ENCODE peak calls at places on chromosomes 7 and 10, in six cellular contexts. One of them, this sample, is unnamed.

GRCh38 chr10:125060851-125061556 is 99.4 kb downstream of the CTBP2 start:
- DNase-seq in CD8-positive, alpha-beta memory T cell: no peak
- DNase-seq in T-helper 1 cell: peak
- DNase-seq in neuronal stem cell: peak
- DNase-seq in HT1080: peak
- DNase-seq in lung: peak
- DNase-seq in this sample: no peak

GRCh38 chr10:104052351-104052885 is 33.3 kb downstream of the COL17A1 start:
- DNase-seq in CD8-positive, alpha-beta memory T cell: no peak
- DNase-seq in T-helper 1 cell: no peak
- DNase-seq in neuronal stem cell: no peak
- DNase-seq in HT1080: no peak
- DNase-seq in lung: no peak
- DNase-seq in this sample: no peak

GRCh38 chr10:132498562-132499366 is 38.8 kb upstream of the INPP5A start:
- DNase-seq in lung: no peak
- DNase-seq in HT1080: no peak
- DNase-seq in CD8-positive, alpha-beta memory T cell: no peak
- DNase-seq in T-helper 1 cell: no peak
- DNase-seq in neuronal stem cell: no peak
- DNase-seq in this sample: no peak

GRCh38 chr10:131858118-131858515 is 42.7 kb upstream of the PPP2R2D start:
- DNase-seq in lung: no peak
- DNase-seq in neuronal stem cell: no peak
- DNase-seq in T-helper 1 cell: no peak
- DNase-seq in HT1080: no peak
- DNase-seq in CD8-positive, alpha-beta memory T cell: no peak
- DNase-seq in this sample: no peak

GRCh38 chr10:97154162-97154561 is 31.6 kb downstream of the SLIT1 start:
- DNase-seq in neuronal stem cell: no peak
- DNase-seq in HT1080: no peak
- DNase-seq in T-helper 1 cell: no peak
- DNase-seq in lung: no peak
- DNase-seq in CD8-positive, alpha-beta memory T cell: no peak
- DNase-seq in this sample: no peak

GRCh38 chr7:904847-905246 is 28.5 kb downstream of the GET4 start:
- DNase-seq in neuronal stem cell: no peak
- DNase-seq in HT1080: peak
- DNase-seq in CD8-positive, alpha-beta memory T cell: no peak
- DNase-seq in lung: no peak
- DNase-seq in T-helper 1 cell: no peak
- DNase-seq in this sample: no peak

GRCh38 chr7:132575987-132576722 is at the start of gene PLXNA4:
- DNase-seq in neuronal stem cell: no peak
- DNase-seq in lung: no peak
- DNase-seq in T-helper 1 cell: no peak
- DNase-seq in CD8-positive, alpha-beta memory T cell: no peak
- DNase-seq in HT1080: no peak
- DNase-seq in this sample: no peak

GRCh38 chr10:122142652-122143237 is 128.4 kb upstream of the BTBD16 start:
- DNase-seq in HT1080: peak
- DNase-seq in lung: no peak
- DNase-seq in CD8-positive, alpha-beta memory T cell: no peak
- DNase-seq in neuronal stem cell: peak
- DNase-seq in T-helper 1 cell: no peak
- DNase-seq in this sample: no peak

GRCh38 chr7:111760043-111760442 is 197.8 kb upstream of the IMMP2L start:
- DNase-seq in CD8-positive, alpha-beta memory T cell: no peak
- DNase-seq in HT1080: no peak
- DNase-seq in T-helper 1 cell: no peak
- DNase-seq in lung: no peak
- DNase-seq in neuronal stem cell: no peak
- DNase-seq in this sample: no peak

GRCh38 chr10:33801705-33802104 is 467.2 kb upstream of the NRP1 start:
- DNase-seq in T-helper 1 cell: no peak
- DNase-seq in neuronal stem cell: no peak
- DNase-seq in CD8-positive, alpha-beta memory T cell: no peak
- DNase-seq in HT1080: peak
- DNase-seq in lung: no peak
- DNase-seq in this sample: no peak

GRCh38 chr7:29854257-29854938 is 48.1 kb downstream of the WIPF3 start:
- DNase-seq in CD8-positive, alpha-beta memory T cell: no peak
- DNase-seq in lung: peak
- DNase-seq in HT1080: peak
- DNase-seq in T-helper 1 cell: no peak
- DNase-seq in neuronal stem cell: no peak
- DNase-seq in this sample: no peak

GRCh38 chr10:113525713-113526112 is 27.1 kb upstream of the HABP2 start:
- DNase-seq in HT1080: no peak
- DNase-seq in CD8-positive, alpha-beta memory T cell: no peak
- DNase-seq in neuronal stem cell: no peak
- DNase-seq in T-helper 1 cell: no peak
- DNase-seq in lung: no peak
- DNase-seq in this sample: no peak

GRCh38 chr7:47830015-47830414 is 118.3 kb downstream of the PKD1L1 start:
- DNase-seq in lung: no peak
- DNase-seq in CD8-positive, alpha-beta memory T cell: no peak
- DNase-seq in T-helper 1 cell: no peak
- DNase-seq in HT1080: no peak
- DNase-seq in neuronal stem cell: no peak
- DNase-seq in this sample: no peak

GRCh38 chr7:70602135-70602534 is 529.8 kb upstream of the GALNT17 start:
- DNase-seq in lung: no peak
- DNase-seq in HT1080: no peak
- DNase-seq in T-helper 1 cell: no peak
- DNase-seq in neuronal stem cell: no peak
- DNase-seq in CD8-positive, alpha-beta memory T cell: no peak
- DNase-seq in this sample: no peak

GRCh38 chr10:128688154-128688553 is 561.9 kb upstream of the MKI67 start:
- DNase-seq in neuronal stem cell: no peak
- DNase-seq in lung: peak
- DNase-seq in HT1080: no peak
- DNase-seq in CD8-positive, alpha-beta memory T cell: no peak
- DNase-seq in T-helper 1 cell: no peak
- DNase-seq in this sample: no peak

GRCh38 chr7:141575654-141576448 is 24.6 kb downstream of the AGK start:
- DNase-seq in T-helper 1 cell: no peak
- DNase-seq in HT1080: no peak
- DNase-seq in neuronal stem cell: no peak
- DNase-seq in CD8-positive, alpha-beta memory T cell: no peak
- DNase-seq in lung: no peak
- DNase-seq in this sample: no peak

GRCh38 chr7:44159824-44160630 is 18.9 kb upstream of the MYL7 start:
- DNase-seq in HT1080: no peak
- DNase-seq in lung: no peak
- DNase-seq in T-helper 1 cell: no peak
- DNase-seq in CD8-positive, alpha-beta memory T cell: no peak
- DNase-seq in neuronal stem cell: no peak
- DNase-seq in this sample: no peak

GRCh38 chr7:30470163-30470770 is 8.3 kb downstream of the NOD1 start:
- DNase-seq in neuronal stem cell: no peak
- DNase-seq in CD8-positive, alpha-beta memory T cell: no peak
- DNase-seq in lung: no peak
- DNase-seq in HT1080: no peak
- DNase-seq in T-helper 1 cell: no peak
- DNase-seq in this sample: no peak

GRCh38 chr10:72221278-72221677 is 5.2 kb upstream of the ASCC1 start:
- DNase-seq in lung: no peak
- DNase-seq in CD8-positive, alpha-beta memory T cell: no peak
- DNase-seq in HT1080: no peak
- DNase-seq in neuronal stem cell: no peak
- DNase-seq in T-helper 1 cell: no peak
- DNase-seq in this sample: no peak

GRCh38 chr10:51214207-51214896 is 140.1 kb downstream of the PRKG1 start:
- DNase-seq in T-helper 1 cell: no peak
- DNase-seq in HT1080: no peak
- DNase-seq in lung: no peak
- DNase-seq in CD8-positive, alpha-beta memory T cell: no peak
- DNase-seq in neuronal stem cell: no peak
- DNase-seq in this sample: no peak

GRCh38 chr7:22654836-22655235 is 72.2 kb upstream of the IL6 start:
- DNase-seq in CD8-positive, alpha-beta memory T cell: no peak
- DNase-seq in neuronal stem cell: no peak
- DNase-seq in T-helper 1 cell: no peak
- DNase-seq in HT1080: no peak
- DNase-seq in lung: no peak
- DNase-seq in this sample: no peak

GRCh38 chr7:73642834-73643233 is 18.5 kb upstream of the MLXIPL start:
- DNase-seq in lung: no peak
- DNase-seq in CD8-positive, alpha-beta memory T cell: no peak
- DNase-seq in HT1080: no peak
- DNase-seq in T-helper 1 cell: no peak
- DNase-seq in neuronal stem cell: no peak
- DNase-seq in this sample: no peak

GRCh38 chr10:129922598-129923123 is 41.4 kb downstream of the EBF3 start:
- DNase-seq in neuronal stem cell: no peak
- DNase-seq in lung: no peak
- DNase-seq in CD8-positive, alpha-beta memory T cell: no peak
- DNase-seq in T-helper 1 cell: no peak
- DNase-seq in HT1080: no peak
- DNase-seq in this sample: no peak

GRCh38 chr7:90211391-90212148 is at the start of gene STEAP2:
- DNase-seq in HT1080: peak
- DNase-seq in T-helper 1 cell: no peak
- DNase-seq in neuronal stem cell: peak
- DNase-seq in CD8-positive, alpha-beta memory T cell: no peak
- DNase-seq in lung: peak
- DNase-seq in this sample: peak